ENCODE peak calls at places on chromosome 13, in four cellular contexts. One of them, this sample, is unnamed.

GRCh38 chr13:27125357-27126282 is 46.0 kb downstream of the USP12 start:
- DNase-seq in body of pancreas: no peak
- DNase-seq in trophoblast cell: peak; percentile 54
- DNase-seq in Peyer's patch: no peak
- DNase-seq in this sample: no peak

GRCh38 chr13:50006426-50007135 is 8.7 kb upstream of the KCNRG start:
- DNase-seq in Peyer's patch: no peak
- DNase-seq in body of pancreas: no peak
- DNase-seq in trophoblast cell: no peak
- DNase-seq in this sample: no peak

GRCh38 chr13:34913040-34913439 is 29.0 kb upstream of the NBEA start:
- DNase-seq in Peyer's patch: no peak
- DNase-seq in body of pancreas: no peak
- DNase-seq in trophoblast cell: no peak
- DNase-seq in this sample: no peak

GRCh38 chr13:27088619-27089018 is 83.0 kb downstream of the USP12 start:
- DNase-seq in trophoblast cell: no peak
- DNase-seq in Peyer's patch: no peak
- DNase-seq in body of pancreas: no peak
- DNase-seq in this sample: no peak

GRCh38 chr13:88031980-88032562 is 360.9 kb downstream of the SLITRK5 start:
- DNase-seq in Peyer's patch: no peak
- DNase-seq in trophoblast cell: no peak
- DNase-seq in body of pancreas: no peak
- DNase-seq in this sample: no peak

GRCh38 chr13:114130708-114131580 is 1.5 kb downstream of the RASA3 start:
- DNase-seq in trophoblast cell: no peak
- DNase-seq in body of pancreas: peak; percentile 51
- DNase-seq in Peyer's patch: peak; percentile 71
- DNase-seq in this sample: no peak

GRCh38 chr13:75512253-75512652 is 25.4 kb downstream of the COMMD6 start:
- DNase-seq in Peyer's patch: no peak
- DNase-seq in body of pancreas: no peak
- DNase-seq in trophoblast cell: no peak
- DNase-seq in this sample: no peak

GRCh38 chr13:72849571-72849970 is 67.6 kb downstream of the PIBF1 start:
- DNase-seq in body of pancreas: no peak
- DNase-seq in trophoblast cell: no peak
- DNase-seq in Peyer's patch: no peak
- DNase-seq in this sample: no peak

GRCh38 chr13:26985285-26985878 is 186.2 kb downstream of the USP12 start:
- DNase-seq in trophoblast cell: peak; percentile 88
- DNase-seq in body of pancreas: peak; percentile 83
- DNase-seq in Peyer's patch: peak; percentile 80
- DNase-seq in this sample: peak; percentile 81

GRCh38 chr13:46463719-46464118 is 76.7 kb upstream of the RUBCNL start:
- DNase-seq in body of pancreas: no peak
- DNase-seq in Peyer's patch: no peak
- DNase-seq in trophoblast cell: no peak
- DNase-seq in this sample: no peak

GRCh38 chr13:65063753-65064152 is 2166.4 kb downstream of the PCDH9 start:
- DNase-seq in body of pancreas: no peak
- DNase-seq in Peyer's patch: no peak
- DNase-seq in trophoblast cell: no peak
- DNase-seq in this sample: no peak

GRCh38 chr13:20713751-20714150 is 10.3 kb downstream of the IL17D start:
- DNase-seq in trophoblast cell: no peak
- DNase-seq in body of pancreas: no peak
- DNase-seq in Peyer's patch: no peak
- DNase-seq in this sample: no peak

GRCh38 chr13:45242070-45242469 is 41.2 kb upstream of the KCTD4 start:
- DNase-seq in trophoblast cell: no peak
- DNase-seq in Peyer's patch: no peak
- DNase-seq in body of pancreas: peak; percentile 51
- DNase-seq in this sample: peak; percentile 9

GRCh38 chr13:87131611-87132010 is 539.6 kb upstream of the SLITRK5 start:
- DNase-seq in body of pancreas: no peak
- DNase-seq in Peyer's patch: no peak
- DNase-seq in trophoblast cell: peak; percentile 8
- DNase-seq in this sample: no peak

GRCh38 chr13:99949657-99950413 is 21.7 kb downstream of the ZIC5 start:
- DNase-seq in body of pancreas: no peak
- DNase-seq in trophoblast cell: no peak
- DNase-seq in Peyer's patch: no peak
- DNase-seq in this sample: no peak

GRCh38 chr13:39210961-39211534 is 172.8 kb downstream of the NHLRC3 start:
- DNase-seq in Peyer's patch: no peak
- DNase-seq in body of pancreas: no peak
- DNase-seq in trophoblast cell: peak; percentile 92
- DNase-seq in this sample: no peak

GRCh38 chr13:33180009-33180804 is 105.3 kb downstream of the STARD13 start:
- DNase-seq in body of pancreas: no peak
- DNase-seq in Peyer's patch: no peak
- DNase-seq in trophoblast cell: no peak
- DNase-seq in this sample: no peak

GRCh38 chr13:101556676-101557121 is 104.2 kb downstream of the ITGBL1 start:
- DNase-seq in Peyer's patch: no peak
- DNase-seq in trophoblast cell: no peak
- DNase-seq in body of pancreas: no peak
- DNase-seq in this sample: no peak

GRCh38 chr13:90696254-90696653 is 651.2 kb upstream of the MIR17HG start:
- DNase-seq in trophoblast cell: no peak
- DNase-seq in body of pancreas: no peak
- DNase-seq in Peyer's patch: no peak
- DNase-seq in this sample: no peak

GRCh38 chr13:100470841-100471505 is 117.6 kb downstream of the GGACT start:
- DNase-seq in Peyer's patch: no peak
- DNase-seq in body of pancreas: no peak
- DNase-seq in trophoblast cell: no peak
- DNase-seq in this sample: no peak

GRCh38 chr13:63636231-63636993 is 2220.8 kb upstream of the PCDH20 start:
- DNase-seq in Peyer's patch: no peak
- DNase-seq in body of pancreas: no peak
- DNase-seq in trophoblast cell: no peak
- DNase-seq in this sample: no peak
- H3K4me3 ChIP-seq in Peyer's patch: no peak overlapping the region
- H3K4me3 ChIP-seq in body of pancreas: no peak overlapping the region
- H3K4me3 ChIP-seq in trophoblast cell: no peak overlapping the region
- H3K4me3 ChIP-seq in this sample: no peak overlapping the region

GRCh38 chr13:97364827-97365226 is 69.1 kb upstream of the RAP2A start:
- DNase-seq in body of pancreas: no peak
- DNase-seq in Peyer's patch: no peak
- DNase-seq in trophoblast cell: no peak
- DNase-seq in this sample: no peak

GRCh38 chr13:97367016-97367415 is 67.0 kb upstream of the RAP2A start:
- DNase-seq in body of pancreas: no peak
- DNase-seq in trophoblast cell: peak; percentile 44
- DNase-seq in Peyer's patch: no peak
- DNase-seq in this sample: no peak

GRCh38 chr13:97366172-97366688 is 67.7 kb upstream of the RAP2A start:
- DNase-seq in body of pancreas: no peak
- DNase-seq in trophoblast cell: no peak
- DNase-seq in Peyer's patch: no peak
- DNase-seq in this sample: no peak

GRCh38 chr13:97369269-97369893 is 64.6 kb upstream of the RAP2A start:
- DNase-seq in trophoblast cell: no peak
- DNase-seq in Peyer's patch: no peak
- DNase-seq in body of pancreas: no peak
- DNase-seq in this sample: no peak

GRCh38 chr13:97367427-97367826 is 66.5 kb upstream of the RAP2A start:
- DNase-seq in body of pancreas: no peak
- DNase-seq in trophoblast cell: peak; percentile 60
- DNase-seq in Peyer's patch: no peak
- DNase-seq in this sample: no peak
- H3K4me3 ChIP-seq in body of pancreas: no peak overlapping the region
- H3K4me3 ChIP-seq in trophoblast cell: no peak overlapping the region
- H3K4me3 ChIP-seq in Peyer's patch: no peak overlapping the region
- H3K4me3 ChIP-seq in this sample: no peak overlapping the region

DNA sequence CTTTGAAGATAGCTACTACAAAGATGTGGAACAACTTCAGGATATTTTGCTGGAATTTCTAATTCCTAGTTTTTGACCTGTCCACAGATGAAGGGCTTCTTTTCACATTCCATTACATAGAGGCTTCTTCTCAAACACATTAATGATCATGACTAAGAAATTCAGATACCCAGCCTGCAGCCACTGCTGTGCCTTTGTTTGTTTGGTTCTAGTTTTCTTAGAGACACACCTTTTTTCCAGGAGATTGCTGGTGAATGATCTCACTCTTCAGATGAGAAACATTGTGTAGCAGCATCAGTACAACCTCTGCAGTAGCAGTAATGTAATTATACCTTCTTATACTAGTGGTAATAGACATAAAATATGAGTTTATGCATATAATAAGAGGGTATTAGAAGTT is 5.0 kb downstream of the TDRD3 start:
- DNase-seq in Peyer's patch: no peak
- DNase-seq in body of pancreas: no peak
- DNase-seq in trophoblast cell: no peak
- DNase-seq in this sample: no peak
- H3K4me3 ChIP-seq in Peyer's patch: no peak overlapping the region
- H3K4me3 ChIP-seq in body of pancreas: no peak overlapping the region
- H3K4me3 ChIP-seq in trophoblast cell: no peak overlapping the region
- H3K4me3 ChIP-seq in this sample: no peak overlapping the region

GRCh38 chr13:53341144-53341510 is 312.5 kb downstream of the OLFM4 start:
- DNase-seq in trophoblast cell: peak; percentile 27
- DNase-seq in Peyer's patch: no peak
- DNase-seq in body of pancreas: no peak
- DNase-seq in this sample: no peak

GRCh38 chr13:53343345-53343744 is 314.7 kb downstream of the OLFM4 start:
- DNase-seq in body of pancreas: no peak
- DNase-seq in trophoblast cell: no peak
- DNase-seq in Peyer's patch: no peak
- DNase-seq in this sample: no peak

GRCh38 chr13:53338760-53339159 is 310.1 kb downstream of the OLFM4 start:
- DNase-seq in Peyer's patch: no peak
- DNase-seq in body of pancreas: no peak
- DNase-seq in trophoblast cell: no peak
- DNase-seq in this sample: no peak

GRCh38 chr13:53340505-53341143 is 312.0 kb downstream of the OLFM4 start:
- DNase-seq in body of pancreas: no peak
- DNase-seq in Peyer's patch: no peak
- DNase-seq in trophoblast cell: no peak
- DNase-seq in this sample: no peak

GRCh38 chr13:53342623-53343022 is 314.0 kb downstream of the OLFM4 start:
- DNase-seq in Peyer's patch: no peak
- DNase-seq in body of pancreas: no peak
- DNase-seq in trophoblast cell: no peak
- DNase-seq in this sample: no peak
- H3K4me3 ChIP-seq in Peyer's patch: no peak overlapping the region
- H3K4me3 ChIP-seq in body of pancreas: no peak overlapping the region
- H3K4me3 ChIP-seq in trophoblast cell: no peak overlapping the region
- H3K4me3 ChIP-seq in this sample: no peak overlapping the region

DNA sequence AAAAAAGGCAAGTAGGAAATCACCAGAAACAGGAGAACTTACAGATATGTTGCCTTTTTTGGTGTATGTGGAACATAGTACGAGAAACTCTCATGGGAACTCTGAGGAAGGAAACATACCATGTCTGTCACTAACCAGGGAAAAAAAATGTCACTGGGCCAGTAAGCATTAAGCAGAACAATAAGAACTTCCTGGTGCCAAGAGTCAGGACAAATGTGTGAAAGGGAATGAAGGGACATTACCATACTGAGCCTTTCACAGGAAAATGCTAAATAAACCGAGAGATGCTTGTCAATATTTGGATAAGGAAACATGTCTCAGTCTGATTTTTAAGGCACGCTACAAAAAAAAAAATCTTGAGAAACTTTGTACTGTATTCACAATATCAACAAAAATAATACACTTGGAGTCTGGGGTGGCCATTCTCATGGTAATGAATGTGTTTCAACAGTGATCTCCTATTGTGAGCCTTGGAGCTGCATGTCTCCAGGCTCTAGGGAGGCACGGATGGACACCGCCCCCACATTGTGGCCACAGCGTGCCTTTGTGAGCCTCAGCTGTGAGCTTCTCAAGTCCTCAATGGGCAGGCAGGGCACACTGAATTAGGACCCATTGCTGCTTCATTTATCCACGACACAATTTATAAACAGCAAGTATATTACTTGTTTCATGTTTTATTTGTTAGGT is 113.0 kb upstream of the ARGLU1 start:
- DNase-seq in Peyer's patch: no peak
- DNase-seq in body of pancreas: no peak
- DNase-seq in trophoblast cell: no peak
- DNase-seq in this sample: no peak
- H3K4me3 ChIP-seq in Peyer's patch: no peak overlapping the region
- H3K4me3 ChIP-seq in body of pancreas: no peak overlapping the region
- H3K4me3 ChIP-seq in trophoblast cell: no peak overlapping the region
- H3K4me3 ChIP-seq in this sample: no peak overlapping the region

DNA sequence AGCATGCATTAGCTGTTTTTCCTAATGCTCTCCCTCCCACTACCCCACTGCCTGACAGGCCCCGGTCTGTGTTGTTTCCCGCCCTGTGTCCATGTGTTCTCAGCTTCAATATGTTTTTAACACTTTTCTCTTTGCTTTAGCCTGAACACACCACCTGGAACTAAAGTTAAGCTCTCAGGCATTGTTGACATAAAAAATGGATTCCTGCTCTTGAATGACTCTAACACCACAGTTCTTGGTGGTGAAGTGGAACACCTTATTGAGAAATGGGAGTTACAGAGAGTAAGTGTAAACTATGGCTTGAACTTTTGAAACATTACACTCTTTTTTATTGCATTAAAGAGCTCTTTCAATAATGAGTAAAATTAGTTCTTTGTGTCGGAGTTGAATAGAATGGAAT is 70.1 kb downstream of the TDRD3 start:
- DNase-seq in Peyer's patch: no peak
- DNase-seq in trophoblast cell: no peak
- DNase-seq in body of pancreas: no peak
- DNase-seq in this sample: no peak
- H3K4me3 ChIP-seq in Peyer's patch: no peak overlapping the region
- H3K4me3 ChIP-seq in trophoblast cell: no peak overlapping the region
- H3K4me3 ChIP-seq in body of pancreas: no peak overlapping the region
- H3K4me3 ChIP-seq in this sample: no peak overlapping the region

GRCh38 chr13:40480012-40480914 is 186.2 kb downstream of the FOXO1 start:
- DNase-seq in trophoblast cell: no peak
- DNase-seq in body of pancreas: peak; percentile 60
- DNase-seq in Peyer's patch: no peak
- DNase-seq in this sample: no peak
- H3K4me3 ChIP-seq in trophoblast cell: no peak overlapping the region
- H3K4me3 ChIP-seq in body of pancreas: no peak overlapping the region
- H3K4me3 ChIP-seq in Peyer's patch: no peak overlapping the region
- H3K4me3 ChIP-seq in this sample: no peak overlapping the region

GRCh38 chr13:43880930-43881329 is 1.2 kb downstream of the LACC1 start:
- DNase-seq in trophoblast cell: no peak
- DNase-seq in body of pancreas: no peak
- DNase-seq in Peyer's patch: no peak
- DNase-seq in this sample: no peak
- H3K4me3 ChIP-seq in trophoblast cell: no peak overlapping the region
- H3K4me3 ChIP-seq in body of pancreas: no peak overlapping the region
- H3K4me3 ChIP-seq in Peyer's patch: peak overlapping the region; percentile 83
- H3K4me3 ChIP-seq in this sample: no peak overlapping the region

GRCh38 chr13:51814825-51815650 is 11.1 kb upstream of the DHRS12 start:
- DNase-seq in trophoblast cell: peak; percentile 83
- DNase-seq in body of pancreas: peak; percentile 76
- DNase-seq in Peyer's patch: peak; percentile 71
- DNase-seq in this sample: peak; percentile 55
- H3K4me3 ChIP-seq in trophoblast cell: no peak overlapping the region
- H3K4me3 ChIP-seq in body of pancreas: no peak overlapping the region
- H3K4me3 ChIP-seq in Peyer's patch: peak overlapping the region; percentile 34
- H3K4me3 ChIP-seq in this sample: no peak overlapping the region

This sample was measured in prostate gland.